ENCODE peak calls at places on chromosomes 11 and 22, in ten cellular contexts. One of them, this sample, is unnamed.

GRCh38 chr22:24181088-24181995 is at the start of gene SUSD2:
- DNase-seq in endothelial cell of umbilical vein: no peak
- DNase-seq in kidney epithelial cell: no peak
- DNase-seq in AG04450: no peak
- DNase-seq in astrocyte: no peak
- DNase-seq in heart right ventricle: no peak
- DNase-seq in pancreas: no peak
- DNase-seq in upper lobe of right lung: peak; percentile 85
- DNase-seq in GM23338: peak; percentile 60
- DNase-seq in left lung: no peak
- DNase-seq in this sample: no peak

GRCh38 chr11:472816-473215 is 22.7 kb downstream of the PTDSS2 start:
- DNase-seq in endothelial cell of umbilical vein: no peak
- DNase-seq in kidney epithelial cell: no peak
- DNase-seq in AG04450: no peak
- DNase-seq in astrocyte: no peak
- DNase-seq in heart right ventricle: no peak
- DNase-seq in pancreas: no peak
- DNase-seq in upper lobe of right lung: no peak
- DNase-seq in GM23338: no peak
- DNase-seq in left lung: no peak
- DNase-seq in this sample: no peak

GRCh38 chr11:103749158-103749557 is 287.3 kb upstream of the DDI1 start:
- DNase-seq in endothelial cell of umbilical vein: no peak
- DNase-seq in kidney epithelial cell: no peak
- DNase-seq in AG04450: no peak
- DNase-seq in astrocyte: peak; percentile 10
- DNase-seq in heart right ventricle: no peak
- DNase-seq in pancreas: no peak
- DNase-seq in upper lobe of right lung: no peak
- DNase-seq in GM23338: no peak
- DNase-seq in left lung: no peak
- DNase-seq in this sample: no peak

GRCh38 chr11:46072172-46072964 is 48.9 kb downstream of the PHF21A start:
- DNase-seq in endothelial cell of umbilical vein: no peak
- DNase-seq in kidney epithelial cell: no peak
- DNase-seq in AG04450: no peak
- DNase-seq in astrocyte: no peak
- DNase-seq in heart right ventricle: peak; percentile 10
- DNase-seq in pancreas: no peak
- DNase-seq in upper lobe of right lung: no peak
- DNase-seq in GM23338: no peak
- DNase-seq in left lung: no peak
- DNase-seq in this sample: no peak

GRCh38 chr11:80365980-80366379 is 925.1 kb upstream of the TENM4 start:
- DNase-seq in endothelial cell of umbilical vein: no peak
- DNase-seq in kidney epithelial cell: no peak
- DNase-seq in AG04450: no peak
- DNase-seq in astrocyte: no peak
- DNase-seq in heart right ventricle: no peak
- DNase-seq in pancreas: no peak
- DNase-seq in upper lobe of right lung: no peak
- DNase-seq in GM23338: no peak
- DNase-seq in left lung: no peak
- DNase-seq in this sample: no peak

GRCh38 chr11:93013646-93014045 is 44.2 kb downstream of the MTNR1B start:
- DNase-seq in endothelial cell of umbilical vein: no peak
- DNase-seq in kidney epithelial cell: no peak
- DNase-seq in AG04450: no peak
- DNase-seq in astrocyte: no peak
- DNase-seq in heart right ventricle: no peak
- DNase-seq in pancreas: no peak
- DNase-seq in upper lobe of right lung: no peak
- DNase-seq in GM23338: no peak
- DNase-seq in left lung: no peak
- DNase-seq in this sample: no peak

GRCh38 chr11:1301220-1302000 is 8.0 kb downstream of the TOLLIP start:
- DNase-seq in endothelial cell of umbilical vein: no peak
- DNase-seq in kidney epithelial cell: no peak
- DNase-seq in AG04450: no peak
- DNase-seq in astrocyte: no peak
- DNase-seq in heart right ventricle: no peak
- DNase-seq in pancreas: peak; percentile 12
- DNase-seq in upper lobe of right lung: no peak
- DNase-seq in GM23338: no peak
- DNase-seq in left lung: no peak
- DNase-seq in this sample: no peak

GRCh38 chr11:96075532-96075959 is 151.6 kb upstream of the MTMR2 start:
- DNase-seq in endothelial cell of umbilical vein: no peak
- DNase-seq in kidney epithelial cell: peak; percentile 53
- DNase-seq in AG04450: no peak
- DNase-seq in astrocyte: peak; percentile 73
- DNase-seq in heart right ventricle: no peak
- DNase-seq in pancreas: no peak
- DNase-seq in upper lobe of right lung: no peak
- DNase-seq in GM23338: no peak
- DNase-seq in left lung: no peak
- DNase-seq in this sample: no peak

GRCh38 chr11:93783362-93783761 is 720 bp upstream of the MED17 start:
- DNase-seq in endothelial cell of umbilical vein: no peak
- DNase-seq in kidney epithelial cell: no peak
- DNase-seq in AG04450: no peak
- DNase-seq in astrocyte: no peak
- DNase-seq in heart right ventricle: no peak
- DNase-seq in pancreas: no peak
- DNase-seq in upper lobe of right lung: no peak
- DNase-seq in GM23338: no peak
- DNase-seq in left lung: no peak
- DNase-seq in this sample: no peak

GRCh38 chr11:96122601-96123044 is 198.7 kb upstream of the MTMR2 start:
- DNase-seq in endothelial cell of umbilical vein: no peak
- DNase-seq in kidney epithelial cell: no peak
- DNase-seq in AG04450: no peak
- DNase-seq in astrocyte: peak; percentile 72
- DNase-seq in heart right ventricle: no peak
- DNase-seq in pancreas: no peak
- DNase-seq in upper lobe of right lung: no peak
- DNase-seq in GM23338: no peak
- DNase-seq in left lung: no peak
- DNase-seq in this sample: no peak

GRCh38 chr11:40819230-40819629 is 640.2 kb downstream of the LRRC4C start:
- DNase-seq in endothelial cell of umbilical vein: no peak
- DNase-seq in kidney epithelial cell: no peak
- DNase-seq in AG04450: no peak
- DNase-seq in astrocyte: no peak
- DNase-seq in heart right ventricle: no peak
- DNase-seq in pancreas: no peak
- DNase-seq in upper lobe of right lung: no peak
- DNase-seq in GM23338: peak; percentile 48
- DNase-seq in left lung: no peak
- DNase-seq in this sample: no peak
- TF ChIP-seq CTCF in endothelial cell of umbilical vein: no peak
- TF ChIP-seq CTCF in kidney epithelial cell: peak; percentile 5
- TF ChIP-seq CTCF in AG04450: no peak
- TF ChIP-seq CTCF in astrocyte: no peak
- TF ChIP-seq CTCF in heart right ventricle: no peak
- TF ChIP-seq CTCF in pancreas: no peak
- TF ChIP-seq CTCF in upper lobe of right lung: no peak
- TF ChIP-seq CTCF in GM23338: peak; percentile 46
- TF ChIP-seq CTCF in left lung: no peak
- TF ChIP-seq CTCF in this sample: no peak

GRCh38 chr11:9601876-9602199 is 28.4 kb downstream of the WEE1 start:
- DNase-seq in endothelial cell of umbilical vein: no peak
- DNase-seq in kidney epithelial cell: no peak
- DNase-seq in AG04450: no peak
- DNase-seq in astrocyte: no peak
- DNase-seq in heart right ventricle: no peak
- DNase-seq in pancreas: no peak
- DNase-seq in upper lobe of right lung: no peak
- DNase-seq in GM23338: no peak
- DNase-seq in left lung: no peak
- DNase-seq in this sample: no peak
- H3K4me3 ChIP-seq in endothelial cell of umbilical vein: no peak overlapping the region
- H3K4me3 ChIP-seq in kidney epithelial cell: no peak overlapping the region
- H3K4me3 ChIP-seq in AG04450: no peak overlapping the region
- H3K4me3 ChIP-seq in astrocyte: no peak overlapping the region
- H3K4me3 ChIP-seq in heart right ventricle: no peak overlapping the region
- H3K4me3 ChIP-seq in pancreas: no peak overlapping the region
- H3K4me3 ChIP-seq in upper lobe of right lung: no peak overlapping the region
- H3K4me3 ChIP-seq in GM23338: no peak overlapping the region
- H3K4me3 ChIP-seq in left lung: no peak overlapping the region
- H3K4me3 ChIP-seq in this sample: no peak overlapping the region

GRCh38 chr11:131549099-131549498 is 178.7 kb downstream of the NTM start:
- DNase-seq in endothelial cell of umbilical vein: no peak
- DNase-seq in kidney epithelial cell: no peak
- DNase-seq in AG04450: no peak
- DNase-seq in astrocyte: no peak
- DNase-seq in heart right ventricle: no peak
- DNase-seq in pancreas: no peak
- DNase-seq in upper lobe of right lung: no peak
- DNase-seq in GM23338: no peak
- DNase-seq in left lung: no peak
- DNase-seq in this sample: no peak
- H3K27me3 ChIP-seq in endothelial cell of umbilical vein: no peaks in the 10 kb centered on the region
- H3K27me3 ChIP-seq in kidney epithelial cell: no peaks in the 10 kb centered on the region
- H3K27me3 ChIP-seq in AG04450: peaks cover 2% of the 10 kb centered on the region
- H3K27me3 ChIP-seq in astrocyte: peaks cover 8% of the 10 kb centered on the region
- H3K27me3 ChIP-seq in heart right ventricle: peaks cover 32% of the 10 kb centered on the region
- H3K27me3 ChIP-seq in pancreas: peaks cover 5% of the 10 kb centered on the region
- H3K27me3 ChIP-seq in upper lobe of right lung: no peaks in the 10 kb centered on the region
- H3K27me3 ChIP-seq in GM23338: no peaks in the 10 kb centered on the region
- H3K27me3 ChIP-seq in left lung: no peaks in the 10 kb centered on the region
- H3K27me3 ChIP-seq in this sample: no peaks in the 10 kb centered on the region

DNA sequence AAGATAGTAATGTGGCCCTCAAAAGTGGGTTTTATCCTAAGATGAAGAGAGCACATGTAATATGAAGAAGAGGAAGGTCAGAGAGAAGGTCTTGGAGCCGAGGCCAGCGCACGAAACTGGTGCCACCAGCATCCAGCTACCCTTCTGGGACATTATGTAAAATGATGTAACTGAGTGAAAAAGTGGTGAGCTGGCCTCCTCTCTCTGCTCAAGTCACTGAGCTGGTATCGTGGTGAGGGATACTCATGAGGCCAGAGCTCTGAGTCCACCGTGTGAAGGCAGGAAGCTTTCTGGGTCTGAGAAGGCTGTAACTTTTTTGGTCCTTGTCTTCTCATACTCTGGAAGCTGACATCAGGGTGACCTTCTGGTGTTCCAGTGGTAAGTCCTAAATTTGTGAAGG is 25.1 kb downstream of the RNF185 start:
- DNase-seq in endothelial cell of umbilical vein: no peak
- DNase-seq in kidney epithelial cell: no peak
- DNase-seq in AG04450: no peak
- DNase-seq in astrocyte: no peak
- DNase-seq in heart right ventricle: no peak
- DNase-seq in pancreas: no peak
- DNase-seq in upper lobe of right lung: no peak
- DNase-seq in GM23338: no peak
- DNase-seq in left lung: no peak
- DNase-seq in this sample: no peak
- TF ChIP-seq CTCF in endothelial cell of umbilical vein: no peak
- TF ChIP-seq CTCF in kidney epithelial cell: no peak
- TF ChIP-seq CTCF in AG04450: no peak
- TF ChIP-seq CTCF in astrocyte: no peak
- TF ChIP-seq CTCF in heart right ventricle: no peak
- TF ChIP-seq CTCF in pancreas: no peak
- TF ChIP-seq CTCF in upper lobe of right lung: no peak
- TF ChIP-seq CTCF in GM23338: no peak
- TF ChIP-seq CTCF in left lung: no peak
- TF ChIP-seq CTCF in this sample: no peak

GRCh38 chr11:62402994-62403393 is 15.8 kb upstream of the SCGB1A1 start:
- DNase-seq in endothelial cell of umbilical vein: no peak
- DNase-seq in kidney epithelial cell: no peak
- DNase-seq in AG04450: no peak
- DNase-seq in astrocyte: no peak
- DNase-seq in heart right ventricle: no peak
- DNase-seq in pancreas: no peak
- DNase-seq in upper lobe of right lung: no peak
- DNase-seq in GM23338: no peak
- DNase-seq in left lung: no peak
- DNase-seq in this sample: no peak
- H3K4me3 ChIP-seq in endothelial cell of umbilical vein: no peak overlapping the region
- H3K4me3 ChIP-seq in kidney epithelial cell: no peak overlapping the region
- H3K4me3 ChIP-seq in AG04450: no peak overlapping the region
- H3K4me3 ChIP-seq in astrocyte: no peak overlapping the region
- H3K4me3 ChIP-seq in heart right ventricle: no peak overlapping the region
- H3K4me3 ChIP-seq in pancreas: no peak overlapping the region
- H3K4me3 ChIP-seq in upper lobe of right lung: no peak overlapping the region
- H3K4me3 ChIP-seq in GM23338: no peak overlapping the region
- H3K4me3 ChIP-seq in left lung: no peak overlapping the region
- H3K4me3 ChIP-seq in this sample: no peak overlapping the region

DNA sequence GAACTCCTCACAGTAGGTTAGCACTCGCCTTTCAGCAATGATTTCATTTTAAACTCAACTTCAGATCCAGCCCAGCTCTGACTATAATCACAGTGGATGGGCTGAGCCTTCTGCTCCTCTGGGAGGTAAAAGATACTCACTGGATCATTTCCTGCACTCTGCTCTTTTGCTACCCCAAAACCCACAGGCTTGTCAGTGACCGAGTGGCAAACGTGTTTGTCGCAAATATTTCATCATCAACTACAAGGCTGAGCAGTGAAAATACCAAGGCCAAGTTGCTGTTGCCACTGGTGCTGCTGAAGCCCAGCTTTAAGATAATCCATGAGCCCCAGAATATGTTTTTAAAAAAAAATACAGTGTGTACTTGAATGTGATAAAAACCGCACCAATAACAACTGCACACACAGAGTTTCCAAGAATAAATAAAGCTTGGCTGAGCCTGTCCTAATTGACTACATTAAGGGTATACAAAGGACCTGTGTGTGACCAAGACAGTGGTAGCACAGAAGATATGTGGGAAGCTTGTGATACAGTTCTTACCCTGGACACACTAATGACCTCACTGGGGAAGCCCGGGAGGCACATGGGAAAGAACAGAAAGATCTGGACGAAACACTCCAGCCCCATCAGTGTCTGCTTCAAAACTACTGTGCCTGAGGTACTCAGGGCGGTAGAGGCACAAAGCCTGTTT is 41.3 kb downstream of the ABTB2 start:
- DNase-seq in endothelial cell of umbilical vein: no peak
- DNase-seq in kidney epithelial cell: no peak
- DNase-seq in AG04450: no peak
- DNase-seq in astrocyte: peak; percentile 23
- DNase-seq in heart right ventricle: no peak
- DNase-seq in pancreas: no peak
- DNase-seq in upper lobe of right lung: no peak
- DNase-seq in GM23338: no peak
- DNase-seq in left lung: no peak
- DNase-seq in this sample: no peak
- H3K27me3 ChIP-seq in endothelial cell of umbilical vein: no peaks in the 10 kb centered on the region
- H3K27me3 ChIP-seq in kidney epithelial cell: no peaks in the 10 kb centered on the region
- H3K27me3 ChIP-seq in AG04450: peaks cover 31% of the 10 kb centered on the region
- H3K27me3 ChIP-seq in astrocyte: peaks cover 3% of the 10 kb centered on the region
- H3K27me3 ChIP-seq in heart right ventricle: no peaks in the 10 kb centered on the region
- H3K27me3 ChIP-seq in pancreas: no peaks in the 10 kb centered on the region
- H3K27me3 ChIP-seq in upper lobe of right lung: no peaks in the 10 kb centered on the region
- H3K27me3 ChIP-seq in GM23338: no peaks in the 10 kb centered on the region
- H3K27me3 ChIP-seq in left lung: no peaks in the 10 kb centered on the region
- H3K27me3 ChIP-seq in this sample: no peaks in the 10 kb centered on the region